ENCODE peak calls at places on chromosomes 16 and 17, in five cellular contexts. One of them, this sample, is unnamed.

GRCh38 chr16:70253291-70254094 is 1.8 kb upstream of the EXOSC6 start:
- DNase-seq in body of pancreas: peak
- DNase-seq in amygdala: no peak
- DNase-seq in NCI-H1048: no peak
- DNase-seq in brain pericyte: no peak
- DNase-seq in this sample: peak

GRCh38 chr17:31226373-31226772 is 70.7 kb downstream of the OMG start:
- DNase-seq in brain pericyte: no peak
- DNase-seq in body of pancreas: no peak
- DNase-seq in NCI-H1048: no peak
- DNase-seq in amygdala: no peak
- DNase-seq in this sample: no peak

GRCh38 chr16:50464325-50465290 is 83.6 kb upstream of the NKD1 start:
- DNase-seq in NCI-H1048: no peak
- DNase-seq in amygdala: no peak
- DNase-seq in brain pericyte: no peak
- DNase-seq in body of pancreas: no peak
- DNase-seq in this sample: no peak

GRCh38 chr16:48525201-48526057 is 84.6 kb downstream of the N4BP1 start:
- DNase-seq in amygdala: no peak
- DNase-seq in body of pancreas: no peak
- DNase-seq in NCI-H1048: no peak
- DNase-seq in brain pericyte: no peak
- DNase-seq in this sample: no peak

GRCh38 chr16:81639931-81640680 is 139.0 kb upstream of the PLCG2 start:
- DNase-seq in brain pericyte: no peak
- DNase-seq in body of pancreas: no peak
- DNase-seq in amygdala: no peak
- DNase-seq in NCI-H1048: no peak
- DNase-seq in this sample: no peak

GRCh38 chr16:56227936-56228335 is 36.6 kb downstream of the GNAO1 start:
- DNase-seq in NCI-H1048: no peak
- DNase-seq in brain pericyte: no peak
- DNase-seq in body of pancreas: no peak
- DNase-seq in amygdala: no peak
- DNase-seq in this sample: no peak

GRCh38 chr16:15963307-15963910 is 14.0 kb downstream of the ABCC1 start:
- DNase-seq in amygdala: no peak
- DNase-seq in brain pericyte: no peak
- DNase-seq in NCI-H1048: no peak
- DNase-seq in body of pancreas: no peak
- DNase-seq in this sample: no peak

GRCh38 chr16:50244504-50245416 is 21.6 kb upstream of the ADCY7 start:
- DNase-seq in brain pericyte: no peak
- DNase-seq in body of pancreas: no peak
- DNase-seq in NCI-H1048: no peak
- DNase-seq in amygdala: no peak
- DNase-seq in this sample: no peak

GRCh38 chr17:7323731-7324437 is 5.3 kb downstream of the NEURL4 start:
- DNase-seq in NCI-H1048: no peak
- DNase-seq in body of pancreas: peak
- DNase-seq in brain pericyte: no peak
- DNase-seq in amygdala: no peak
- DNase-seq in this sample: peak

GRCh38 chr16:1552129-1552528 is 18.7 kb downstream of the TMEM204 start:
- DNase-seq in amygdala: no peak
- DNase-seq in NCI-H1048: no peak
- DNase-seq in body of pancreas: no peak
- DNase-seq in brain pericyte: no peak
- DNase-seq in this sample: no peak

GRCh38 chr17:82022310-82022980 is at the start of gene CENPX:
- DNase-seq in body of pancreas: no peak
- DNase-seq in NCI-H1048: no peak
- DNase-seq in amygdala: no peak
- DNase-seq in brain pericyte: no peak
- DNase-seq in this sample: no peak

GRCh38 chr17:45338023-45338781 is 21.4 kb upstream of the MAP3K14 start:
- DNase-seq in brain pericyte: no peak
- DNase-seq in body of pancreas: no peak
- DNase-seq in amygdala: no peak
- DNase-seq in NCI-H1048: no peak
- DNase-seq in this sample: no peak

GRCh38 chr17:21352221-21352980 is 23.8 kb upstream of the KCNJ12 start:
- DNase-seq in NCI-H1048: no peak
- DNase-seq in brain pericyte: no peak
- DNase-seq in amygdala: no peak
- DNase-seq in body of pancreas: peak
- DNase-seq in this sample: no peak

GRCh38 chr17:80339731-80340456 is 75.1 kb upstream of the ENDOV start:
- DNase-seq in NCI-H1048: no peak
- DNase-seq in body of pancreas: no peak
- DNase-seq in amygdala: no peak
- DNase-seq in brain pericyte: no peak
- DNase-seq in this sample: no peak

GRCh38 chr17:1069847-1070246 is 72.9 kb downstream of the TIMM22 start:
- DNase-seq in amygdala: no peak
- DNase-seq in body of pancreas: no peak
- DNase-seq in NCI-H1048: no peak
- DNase-seq in brain pericyte: no peak
- DNase-seq in this sample: no peak

GRCh38 chr16:15874745-15875314 is 13.6 kb downstream of the CEP20 start:
- DNase-seq in body of pancreas: peak
- DNase-seq in NCI-H1048: no peak
- DNase-seq in brain pericyte: peak
- DNase-seq in amygdala: no peak
- DNase-seq in this sample: peak

GRCh38 chr17:20992416-20992815 is 50.4 kb downstream of the USP22 start:
- DNase-seq in amygdala: no peak
- DNase-seq in brain pericyte: no peak
- DNase-seq in body of pancreas: no peak
- DNase-seq in NCI-H1048: no peak
- DNase-seq in this sample: no peak

GRCh38 chr17:50518265-50519023 is 10.2 kb downstream of the MYCBPAP start:
- DNase-seq in body of pancreas: peak
- DNase-seq in NCI-H1048: no peak
- DNase-seq in amygdala: no peak
- DNase-seq in brain pericyte: peak
- DNase-seq in this sample: peak

GRCh38 chr17:46121841-46122485 is 71.3 kb downstream of the KANSL1 start:
- DNase-seq in brain pericyte: no peak
- DNase-seq in body of pancreas: no peak
- DNase-seq in amygdala: no peak
- DNase-seq in NCI-H1048: no peak
- DNase-seq in this sample: no peak

GRCh38 chr17:60526726-60527125 is 684 bp upstream of the APPBP2 start:
- DNase-seq in NCI-H1048: no peak
- DNase-seq in body of pancreas: no peak
- DNase-seq in amygdala: no peak
- DNase-seq in brain pericyte: no peak
- DNase-seq in this sample: no peak

GRCh38 chr17:16325964-16326363 is 27.3 kb downstream of the CENPV start:
- DNase-seq in NCI-H1048: no peak
- DNase-seq in brain pericyte: no peak
- DNase-seq in body of pancreas: no peak
- DNase-seq in amygdala: no peak
- DNase-seq in this sample: no peak

GRCh38 chr16:57818377-57819055 is 16.2 kb upstream of the KIFC3 start:
- DNase-seq in brain pericyte: no peak
- DNase-seq in body of pancreas: peak
- DNase-seq in amygdala: no peak
- DNase-seq in NCI-H1048: no peak
- DNase-seq in this sample: no peak

GRCh38 chr16:30335598-30336474 is 19.3 kb downstream of the CD2BP2 start:
- DNase-seq in body of pancreas: peak
- DNase-seq in amygdala: no peak
- DNase-seq in brain pericyte: no peak
- DNase-seq in NCI-H1048: no peak
- DNase-seq in this sample: peak

GRCh38 chr17:76005263-76006149 is 4.9 kb downstream of the CDK3 start:
- DNase-seq in amygdala: peak
- DNase-seq in NCI-H1048: peak
- DNase-seq in body of pancreas: peak
- DNase-seq in brain pericyte: peak
- DNase-seq in this sample: peak

GRCh38 chr16:3091551-3091950 is 7.5 kb downstream of the ZSCAN10 start:
- DNase-seq in brain pericyte: no peak
- DNase-seq in NCI-H1048: no peak
- DNase-seq in body of pancreas: no peak
- DNase-seq in amygdala: no peak
- DNase-seq in this sample: no peak

GRCh38 chr17:41959336-41960095 is 7.1 kb upstream of the CNP start:
- DNase-seq in brain pericyte: no peak
- DNase-seq in NCI-H1048: no peak
- DNase-seq in amygdala: no peak
- DNase-seq in body of pancreas: peak
- DNase-seq in this sample: peak

GRCh38 chr16:20949660-20950059 is 49.1 kb downstream of the LYRM1 start:
- DNase-seq in amygdala: no peak
- DNase-seq in NCI-H1048: no peak
- DNase-seq in brain pericyte: no peak
- DNase-seq in body of pancreas: no peak
- DNase-seq in this sample: no peak

GRCh38 chr17:7439462-7440112 is at the start of gene FGF11:
- DNase-seq in body of pancreas: no peak
- DNase-seq in brain pericyte: no peak
- DNase-seq in NCI-H1048: no peak
- DNase-seq in amygdala: no peak
- DNase-seq in this sample: no peak

GRCh38 chr17:77811521-77811920 is 147.0 kb upstream of the TNRC6C start:
- DNase-seq in amygdala: no peak
- DNase-seq in body of pancreas: no peak
- DNase-seq in NCI-H1048: no peak
- DNase-seq in brain pericyte: no peak
- DNase-seq in this sample: no peak

This sample was measured in testis.